ENCODE peak calls at places on chromosomes 12 and 14, in four cellular contexts. K, P, X and T are unnamed samples.

GRCh38 chr12:110796952-110797351 is 49.8 kb upstream of the CCDC63 start:
- DNase-seq in X (no peak), K (no peak), P (no peak), T (no peak)

GRCh38 chr12:27048822-27049752 is 26.7 kb downstream of the MED21 start:
- DNase-seq in P (peak; percentile 94), X (no peak), K (no peak), T (no peak)

GRCh38 chr14:75232597-75232996 is 46.0 kb upstream of the FOS start:
- DNase-seq in K (no peak), X (no peak), P (no peak), T (no peak)

GRCh38 chr12:1591029-1591428 is 3.4 kb downstream of the FBXL14 start:
- DNase-seq in X (no peak), K (no peak), P (no peak), T (no peak)

GRCh38 chr12:1927051-1927680 is 8.7 kb upstream of the CACNA2D4 start:
- DNase-seq in X (no peak), P (no peak), K (no peak), T (peak; percentile 50)

GRCh38 chr12:79000501-79000900 is 135.9 kb downstream of the SYT1 start:
- DNase-seq in K (no peak), P (peak; percentile 53), X (no peak), T (no peak)

GRCh38 chr14:38065101-38065762 is 142.5 kb upstream of the SSTR1 start:
- DNase-seq in K (no peak), P (no peak), X (no peak), T (no peak)

GRCh38 chr14:98366429-98366828 is 905.6 kb downstream of the BCL11B start:
- DNase-seq in P (no peak), K (no peak), X (no peak), T (no peak)

GRCh38 chr14:61218765-61219164 is 62.4 kb downstream of the TMEM30B start:
- DNase-seq in P (peak; percentile 52), X (no peak), K (no peak), T (no peak)

GRCh38 chr12:53230971-53231858 is 794 bp downstream of the RARG start:
- DNase-seq in K (no peak), P (no peak), X (no peak), T (no peak)

GRCh38 chr14:23306412-23307145 is at the start of gene BCL2L2:
- DNase-seq in X (no peak), P (peak; percentile 90), K (peak; percentile 86), T (peak; percentile 97)

GRCh38 chr12:128019996-128020544 is 246.9 kb upstream of the TMEM132C start:
- DNase-seq in K (no peak), P (no peak), X (no peak), T (no peak)

GRCh38 chr12:23049180-23049579 is 424.2 kb downstream of the ETNK1 start:
- DNase-seq in K (no peak), X (no peak), P (peak; percentile 5), T (no peak)

GRCh38 chr12:45598761-45599160 is 130.7 kb upstream of the ARID2 start:
- DNase-seq in K (no peak), X (no peak), P (no peak), T (no peak)

GRCh38 chr12:51869931-51870330 is 18.0 kb upstream of the ANKRD33 start:
- DNase-seq in K (no peak), X (no peak), P (no peak), T (no peak)

GRCh38 chr14:85461432-85462133 is 68.4 kb upstream of the FLRT2 start:
- DNase-seq in X (no peak), P (no peak), K (no peak), T (no peak)

GRCh38 chr12:28937196-28937595 is 211.9 kb upstream of the FAR2 start:
- DNase-seq in P (peak; percentile 23), X (no peak), K (no peak), T (no peak)

GRCh38 chr14:57769863-57770523 is 95.9 kb downstream of the SLC35F4 start:
- DNase-seq in K (no peak), X (no peak), P (no peak), T (no peak)

GRCh38 chr12:6263931-6264330 is 46.6 kb upstream of the PLEKHG6 start:
- DNase-seq in K (no peak), X (no peak), P (no peak), T (no peak)

GRCh38 chr12:68587448-68587873 is 23.2 kb upstream of the RAP1B start:
- DNase-seq in K (no peak), X (peak; percentile 65), P (no peak), T (no peak)

GRCh38 chr12:120259418-120260202 is 5.9 kb downstream of the PXN start:
- DNase-seq in X (no peak), K (no peak), P (no peak), T (no peak)

GRCh38 chr12:1920436-1920835 is 2.0 kb upstream of the CACNA2D4 start:
- DNase-seq in P (no peak), K (no peak), X (no peak), T (no peak)

GRCh38 chr12:45220366-45220931 is 4.6 kb downstream of the ANO6 start:
- DNase-seq in X (no peak), P (no peak), K (no peak), T (no peak)

GRCh38 chr14:20802341-20803084 is at the start of gene RNASE1:
- DNase-seq in K (no peak), P (no peak), X (no peak), T (peak; percentile 69)

GRCh38 chr14:64760146-64760755 is 56.0 kb downstream of the PLEKHG3 start:
- DNase-seq in X (no peak), P (peak; percentile 11), K (peak; percentile 57), T (no peak)

GRCh38 chr12:46217686-46218508 is 50.9 kb downstream of the SLC38A1 start:
- DNase-seq in P (no peak), X (peak; percentile 90), K (no peak), T (no peak)

GRCh38 chr12:112107728-112108447 is 695 bp downstream of the NAA25 start:
- DNase-seq in K (no peak), X (no peak), P (no peak), T (no peak)

GRCh38 chr12:27261866-27262265 is 17.8 kb downstream of the STK38L start:
- DNase-seq in P (peak; percentile 18), K (no peak), X (no peak), T (no peak)

GRCh38 chr14:76941544-76942287 is 86.8 kb downstream of the IRF2BPL start:
- DNase-seq in X (no peak), K (no peak), P (no peak), T (no peak)

GRCh38 chr12:88559199-88559598 is 21.1 kb downstream of the KITLG start:
- DNase-seq in P (no peak), X (no peak), K (no peak), T (no peak)

GRCh38 chr12:88558341-88558867 is 21.9 kb downstream of the KITLG start:
- DNase-seq in K (no peak), P (no peak), X (no peak), T (no peak)

GRCh38 chr12:88552672-88553079 is 27.6 kb downstream of the KITLG start:
- DNase-seq in K (no peak), P (no peak), X (no peak), T (no peak)

GRCh38 chr12:88553941-88554658 is 26.2 kb downstream of the KITLG start:
- DNase-seq in X (no peak), K (no peak), P (peak; percentile 90), T (no peak)

DNA sequence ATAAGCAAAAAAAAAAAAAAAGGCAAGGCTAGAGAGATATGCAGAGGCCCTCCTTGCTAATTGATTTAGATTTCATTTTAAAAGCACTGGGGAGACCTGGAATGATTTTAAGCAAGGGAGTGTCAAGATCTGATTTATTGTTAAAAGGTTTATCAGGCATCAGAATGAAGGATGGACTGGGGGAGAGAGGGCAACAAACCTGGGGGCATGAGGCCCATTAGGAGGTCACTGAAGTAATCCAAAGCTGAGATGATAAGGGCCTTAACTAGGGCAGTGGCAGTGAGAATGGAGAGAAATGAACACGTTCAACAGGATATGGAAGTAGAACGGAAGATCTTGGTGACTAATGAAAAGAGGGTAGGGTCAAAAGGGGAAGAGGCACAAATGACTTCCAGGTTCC is 24.1 kb downstream of the KITLG start:
- DNase-seq in X (no peak), K (no peak), P (no peak), T (no peak)
- H3K4me1 ChIP-seq in X (no peaks in the 10 kb centered on the region), K (peaks cover 4% of the 10 kb centered on the region), P (peaks cover 21% of the 10 kb centered on the region), T (peaks cover 9% of the 10 kb centered on the region)

GRCh38 chr12:57211791-57212700 is 4.5 kb upstream of the NXPH4 start:
- DNase-seq in P (no peak), K (no peak), X (no peak), T (no peak)
- H3K27ac ChIP-seq in P (no peak overlapping the region), K (no peak overlapping the region), X (no peak overlapping the region), T (peak overlapping the region; percentile 68)

DNA sequence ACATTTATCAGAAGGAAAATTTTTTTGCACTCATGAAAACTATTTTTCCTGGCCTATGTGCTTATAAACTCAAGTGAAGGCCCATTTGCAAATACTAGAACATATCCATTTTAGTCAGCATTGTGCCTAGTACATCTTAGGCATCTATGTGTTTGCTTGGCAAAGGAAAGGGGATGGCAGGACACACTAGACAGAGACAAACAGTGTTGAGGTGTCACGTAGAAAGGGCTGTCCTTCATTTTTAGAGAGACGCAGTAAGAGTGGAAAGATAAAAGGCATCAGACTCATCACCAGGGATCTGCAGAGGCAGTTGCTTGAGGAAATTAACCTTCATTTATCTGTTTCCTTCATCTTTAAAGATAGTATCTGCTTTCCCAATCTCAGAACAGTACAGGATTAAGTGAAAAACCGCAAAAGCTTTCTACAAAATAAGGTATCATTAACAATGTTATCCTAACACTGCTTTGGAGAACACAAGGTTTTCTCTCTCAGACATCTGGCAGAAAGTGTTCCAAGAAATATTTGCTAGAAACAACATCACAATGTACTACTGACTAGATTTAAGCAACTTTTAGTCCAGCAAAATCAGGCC is 2.1 kb downstream of the YBX3 start:
- DNase-seq in K (no peak), X (no peak), P (no peak), T (no peak)
- H3K4me3 ChIP-seq in K (peak overlapping the region; percentile 67), X (peak overlapping the region; percentile 90), P (peak overlapping the region; percentile 87), T (peak overlapping the region; percentile 80)

GRCh38 chr12:57266681-57267080 is 15.7 kb upstream of the STAC3 start:
- DNase-seq in X (no peak), P (no peak), K (no peak), T (no peak)
- H3K4me1 ChIP-seq in X (no peaks in the 10 kb centered on the region), P (no peaks in the 10 kb centered on the region), K (peaks cover 4% of the 10 kb centered on the region), T (no peaks in the 10 kb centered on the region)

GRCh38 chr14:69532561-69533335 is 41.9 kb downstream of the CCDC177 start:
- DNase-seq in X (no peak), K (no peak), P (no peak), T (no peak)

GRCh38 chr14:69528143-69528542 is 43.6 kb downstream of the PLEKHD1 start:
- DNase-seq in X (no peak), K (no peak), P (no peak), T (no peak)

GRCh38 chr14:69529563-69529962 is 45.0 kb downstream of the PLEKHD1 start:
- DNase-seq in X (no peak), P (no peak), K (no peak), T (no peak)

GRCh38 chr14:69528930-69529329 is 44.4 kb downstream of the PLEKHD1 start:
- DNase-seq in P (no peak), X (no peak), K (no peak), T (no peak)

GRCh38 chr14:69531135-69531534 is 43.5 kb downstream of the CCDC177 start:
- DNase-seq in X (no peak), K (no peak), P (no peak), T (no peak)
- H3K27ac ChIP-seq in X (no peak overlapping the region), K (no peak overlapping the region), P (no peak overlapping the region), T (no peak overlapping the region)

DNA sequence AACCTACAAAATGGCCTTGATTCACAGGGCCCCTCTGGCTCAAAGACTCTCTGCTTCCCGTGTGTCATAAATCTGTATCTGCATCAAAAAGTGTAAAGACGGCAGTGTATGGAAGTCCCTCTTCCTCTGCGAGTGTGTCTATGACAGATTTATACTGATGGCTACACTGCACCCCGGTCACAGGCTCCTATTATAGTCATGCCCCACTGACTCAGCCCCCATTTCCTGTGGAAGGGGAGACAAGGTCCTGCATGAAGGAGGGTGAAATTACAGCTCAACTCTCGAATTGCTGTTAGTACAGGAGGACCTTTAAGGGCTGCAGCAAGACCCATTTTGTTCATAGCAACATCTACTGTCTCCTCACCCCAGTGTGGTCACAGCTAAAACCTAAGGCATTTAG is 68.6 kb downstream of the HMGA2 start:
- DNase-seq in X (no peak), P (peak; percentile 72), K (no peak), T (no peak)
- H3K4me3 ChIP-seq in X (no peak overlapping the region), P (peak overlapping the region; percentile 6), K (no peak overlapping the region), T (no peak overlapping the region)